ENCODE peak calls at places on chromosomes 16 and 17, in seven cellular contexts. Y is A549; R is Right ventricle myocardium superior; U is choroid plexus epithelial cell; D is activated T-cell treated with anti-CD3 and anti-CD28 coated beads, Interleukin-2, amount 50 U/mL, for 4 hours; L is AG08396; E is GF-D8. P is an unnamed sample.
A peak's percentile ranks its signal among the peaks of the same experiment; 100 is the strongest.

GRCh38 chr16:4455081-4455480 is 19.3 kb downstream of the NMRAL1 start:
- DNase-seq in Y (no peak), R (no peak), U (no peak), D (no peak), L (no peak), E (no peak), P (no peak)

GRCh38 chr17:76820039-76820438 is 48.2 kb upstream of the MGAT5B start:
- DNase-seq in Y (no peak), R (no peak), U (no peak), D (no peak), L (no peak), E (no peak), P (no peak)

GRCh38 chr17:48438662-48439061 is 8.6 kb upstream of the SKAP1 start:
- DNase-seq in Y (no peak), R (no peak), U (no peak), D (no peak), L (no peak), E (no peak), P (no peak)

GRCh38 chr16:88424536-88425230 is 28.4 kb upstream of the ZFPM1 start:
- DNase-seq in Y (no peak), R (no peak), U (peak; percentile 21), D (no peak), L (no peak), E (no peak), P (peak; percentile 43)

GRCh38 chr17:57948555-57949420 is 6.4 kb downstream of the CUEDC1 start:
- DNase-seq in Y (peak; percentile 99), R (no peak), U (peak; percentile 92), D (no peak), L (peak; percentile 86), E (peak; percentile 40), P (no peak)

GRCh38 chr17:35390663-35391062 is 17.2 kb upstream of the SLFN11 start:
- DNase-seq in Y (no peak), R (no peak), U (peak; percentile 15), D (no peak), L (no peak), E (peak; percentile 19), P (no peak)

GRCh38 chr16:69481901-69482341 is 57.5 kb downstream of the CYB5B start:
- DNase-seq in Y (no peak), R (peak; percentile 94), U (peak; percentile 63), D (no peak), L (peak; percentile 78), E (no peak), P (peak; percentile 68)

GRCh38 chr16:8846401-8846932 is 22.3 kb downstream of the CARHSP1 start:
- DNase-seq in Y (no peak), R (no peak), U (no peak), D (no peak), L (no peak), E (no peak), P (no peak)

GRCh38 chr16:31084584-31085298 is 4.0 kb downstream of the PRSS53 start:
- DNase-seq in Y (no peak), R (no peak), U (no peak), D (no peak), L (no peak), E (no peak), P (no peak)

GRCh38 chr16:87094246-87094865 is 222.8 kb downstream of the C16orf95 start:
- DNase-seq in Y (no peak), R (no peak), U (no peak), D (no peak), L (no peak), E (no peak), P (no peak)

GRCh38 chr16:29114476-29115012 is 129.7 kb downstream of the LAT start:
- DNase-seq in Y (no peak), R (no peak), U (no peak), D (no peak), L (no peak), E (no peak), P (no peak)

GRCh38 chr16:74029122-74029805 is 267.4 kb upstream of the PSMD7 start:
- DNase-seq in Y (no peak), R (no peak), U (no peak), D (no peak), L (no peak), E (no peak), P (no peak)

GRCh38 chr17:60455378-60455777 is 33.1 kb downstream of the CHCT1 start:
- DNase-seq in Y (no peak), R (no peak), U (peak; percentile 82), D (no peak), L (no peak), E (peak; percentile 18), P (no peak)

GRCh38 chr17:45574376-45574775 is 83.9 kb upstream of the PLEKHM1 start:
- DNase-seq in Y (no peak), R (no peak), U (peak; percentile 26), D (no peak), L (no peak), E (no peak), P (no peak)

GRCh38 chr17:70629902-70630301 is 460.6 kb downstream of the KCNJ2 start:
- DNase-seq in Y (peak; percentile 24), R (no peak), U (peak; percentile 43), D (no peak), L (peak; percentile 14), E (no peak), P (peak; percentile 40)

GRCh38 chr17:8076502-8077266 is 10.8 kb downstream of the ALOX12B start:
- DNase-seq in Y (no peak), R (peak; percentile 26), U (no peak), D (no peak), L (no peak), E (no peak), P (no peak)

GRCh38 chr16:55367796-55368195 is 43.8 kb downstream of the IRX6 start:
- DNase-seq in Y (no peak), R (no peak), U (peak; percentile 17), D (no peak), L (no peak), E (no peak), P (no peak)

GRCh38 chr16:21001262-21001661 is 100.7 kb downstream of the LYRM1 start:
- DNase-seq in Y (peak; percentile 18), R (no peak), U (peak; percentile 33), D (no peak), L (peak; percentile 30), E (no peak), P (no peak)

GRCh38 chr16:12215302-12216105 is 239.0 kb downstream of the SNX29 start:
- DNase-seq in Y (no peak), R (no peak), U (no peak), D (no peak), L (no peak), E (no peak), P (no peak)

GRCh38 chr16:83176802-83177201 is 550.0 kb downstream of the CDH13 start:
- DNase-seq in Y (no peak), R (no peak), U (no peak), D (no peak), L (no peak), E (no peak), P (no peak)

P was measured in dorsolateral prefrontal cortex.